ENCODE peak calls at places on chromosomes 12 and 14, in seven cellular contexts. One of them, this sample, is unnamed.

GRCh38 chr14:72948481-72949138 is 22.3 kb downstream of the DCAF4 start:
- DNase-seq in left ventricle myocardium inferior: peak; percentile 59
- DNase-seq in Panc1: peak; percentile 35
- DNase-seq in cardiac muscle cell: peak; percentile 75
- DNase-seq in tibial nerve: peak; percentile 69
- DNase-seq in mammary epithelial cell: peak; percentile 41
- DNase-seq in CD8-positive, alpha-beta memory T cell: peak; percentile 37
- DNase-seq in this sample: peak; percentile 63

GRCh38 chr12:27965966-27966365 is 6.6 kb downstream of the PTHLH start:
- DNase-seq in tibial nerve: no peak
- DNase-seq in CD8-positive, alpha-beta memory T cell: no peak
- DNase-seq in mammary epithelial cell: no peak
- DNase-seq in Panc1: no peak
- DNase-seq in cardiac muscle cell: no peak
- DNase-seq in left ventricle myocardium inferior: no peak
- DNase-seq in this sample: peak; percentile 33

GRCh38 chr14:49505026-49505766 is 81.0 kb downstream of the RPS29 start:
- DNase-seq in mammary epithelial cell: peak; percentile 85
- DNase-seq in CD8-positive, alpha-beta memory T cell: no peak
- DNase-seq in tibial nerve: no peak
- DNase-seq in Panc1: no peak
- DNase-seq in cardiac muscle cell: no peak
- DNase-seq in left ventricle myocardium inferior: no peak
- DNase-seq in this sample: no peak

GRCh38 chr12:118376089-118377004 is at the start of gene SUDS3:
- DNase-seq in Panc1: peak; percentile 83
- DNase-seq in left ventricle myocardium inferior: peak; percentile 93
- DNase-seq in cardiac muscle cell: peak; percentile 83
- DNase-seq in tibial nerve: peak; percentile 94
- DNase-seq in mammary epithelial cell: peak; percentile 64
- DNase-seq in CD8-positive, alpha-beta memory T cell: peak; percentile 95
- DNase-seq in this sample: peak; percentile 78

GRCh38 chr12:121048442-121048841 is 9.4 kb upstream of the OASL start:
- DNase-seq in left ventricle myocardium inferior: no peak
- DNase-seq in mammary epithelial cell: no peak
- DNase-seq in tibial nerve: no peak
- DNase-seq in CD8-positive, alpha-beta memory T cell: no peak
- DNase-seq in cardiac muscle cell: no peak
- DNase-seq in Panc1: no peak
- DNase-seq in this sample: no peak

GRCh38 chr14:106657460-106657859 is 1131.1 kb downstream of the TMEM121 start:
- DNase-seq in cardiac muscle cell: no peak
- DNase-seq in CD8-positive, alpha-beta memory T cell: peak; percentile 45
- DNase-seq in Panc1: no peak
- DNase-seq in tibial nerve: no peak
- DNase-seq in mammary epithelial cell: no peak
- DNase-seq in left ventricle myocardium inferior: no peak
- DNase-seq in this sample: no peak

GRCh38 chr12:3193755-3194154 is 116.6 kb downstream of the TSPAN9 start:
- DNase-seq in cardiac muscle cell: no peak
- DNase-seq in left ventricle myocardium inferior: no peak
- DNase-seq in CD8-positive, alpha-beta memory T cell: no peak
- DNase-seq in mammary epithelial cell: no peak
- DNase-seq in Panc1: no peak
- DNase-seq in tibial nerve: no peak
- DNase-seq in this sample: no peak

GRCh38 chr12:117874842-117875434 is 93.9 kb downstream of the KSR2 start:
- DNase-seq in tibial nerve: peak; percentile 34
- DNase-seq in left ventricle myocardium inferior: peak; percentile 63
- DNase-seq in CD8-positive, alpha-beta memory T cell: peak; percentile 36
- DNase-seq in mammary epithelial cell: peak; percentile 32
- DNase-seq in cardiac muscle cell: peak; percentile 66
- DNase-seq in Panc1: no peak
- DNase-seq in this sample: peak; percentile 60

GRCh38 chr12:79422060-79422812 is 268.5 kb downstream of the PAWR start:
- DNase-seq in left ventricle myocardium inferior: no peak
- DNase-seq in Panc1: no peak
- DNase-seq in cardiac muscle cell: no peak
- DNase-seq in tibial nerve: no peak
- DNase-seq in CD8-positive, alpha-beta memory T cell: no peak
- DNase-seq in mammary epithelial cell: no peak
- DNase-seq in this sample: no peak

GRCh38 chr14:104931771-104932675 is 7.3 kb downstream of the PLD4 start:
- DNase-seq in CD8-positive, alpha-beta memory T cell: no peak
- DNase-seq in tibial nerve: peak; percentile 11
- DNase-seq in cardiac muscle cell: peak; percentile 6
- DNase-seq in mammary epithelial cell: no peak
- DNase-seq in left ventricle myocardium inferior: peak; percentile 15
- DNase-seq in Panc1: no peak
- DNase-seq in this sample: no peak

GRCh38 chr12:21627924-21628323 is 23.3 kb upstream of the GYS2 start:
- DNase-seq in CD8-positive, alpha-beta memory T cell: no peak
- DNase-seq in tibial nerve: no peak
- DNase-seq in left ventricle myocardium inferior: peak; percentile 17
- DNase-seq in Panc1: no peak
- DNase-seq in cardiac muscle cell: no peak
- DNase-seq in mammary epithelial cell: no peak
- DNase-seq in this sample: no peak

GRCh38 chr12:33427071-33427470 is 12.5 kb downstream of the SYT10 start:
- DNase-seq in left ventricle myocardium inferior: no peak
- DNase-seq in CD8-positive, alpha-beta memory T cell: no peak
- DNase-seq in Panc1: peak; percentile 10
- DNase-seq in tibial nerve: no peak
- DNase-seq in mammary epithelial cell: peak; percentile 45
- DNase-seq in cardiac muscle cell: no peak
- DNase-seq in this sample: no peak

GRCh38 chr14:31388687-31389413 is 31.5 kb downstream of the HEATR5A start:
- DNase-seq in CD8-positive, alpha-beta memory T cell: no peak
- DNase-seq in mammary epithelial cell: no peak
- DNase-seq in Panc1: no peak
- DNase-seq in left ventricle myocardium inferior: no peak
- DNase-seq in tibial nerve: no peak
- DNase-seq in cardiac muscle cell: peak; percentile 90
- DNase-seq in this sample: peak; percentile 12

GRCh38 chr14:95725685-95726336 is 11.9 kb upstream of the TCL1A start:
- DNase-seq in mammary epithelial cell: no peak
- DNase-seq in left ventricle myocardium inferior: no peak
- DNase-seq in cardiac muscle cell: no peak
- DNase-seq in tibial nerve: no peak
- DNase-seq in Panc1: no peak
- DNase-seq in CD8-positive, alpha-beta memory T cell: no peak
- DNase-seq in this sample: no peak

GRCh38 chr12:115597157-115597712 is 680.3 kb downstream of the MED13L start:
- DNase-seq in tibial nerve: no peak
- DNase-seq in left ventricle myocardium inferior: no peak
- DNase-seq in cardiac muscle cell: peak; percentile 45
- DNase-seq in CD8-positive, alpha-beta memory T cell: no peak
- DNase-seq in Panc1: no peak
- DNase-seq in mammary epithelial cell: peak; percentile 75
- DNase-seq in this sample: peak; percentile 61

GRCh38 chr12:92242917-92243316 is 97.3 kb upstream of the BTG1 start:
- DNase-seq in left ventricle myocardium inferior: no peak
- DNase-seq in CD8-positive, alpha-beta memory T cell: no peak
- DNase-seq in mammary epithelial cell: no peak
- DNase-seq in tibial nerve: no peak
- DNase-seq in cardiac muscle cell: peak; percentile 82
- DNase-seq in Panc1: no peak
- DNase-seq in this sample: peak; percentile 74

GRCh38 chr14:89349196-89350008 is 67.6 kb downstream of the FOXN3 start:
- DNase-seq in mammary epithelial cell: no peak
- DNase-seq in left ventricle myocardium inferior: no peak
- DNase-seq in CD8-positive, alpha-beta memory T cell: peak; percentile 13
- DNase-seq in Panc1: no peak
- DNase-seq in cardiac muscle cell: no peak
- DNase-seq in tibial nerve: no peak
- DNase-seq in this sample: peak; percentile 76

GRCh38 chr14:92513204-92513965 is at the start of gene RIN3:
- DNase-seq in CD8-positive, alpha-beta memory T cell: peak; percentile 49
- DNase-seq in Panc1: no peak
- DNase-seq in left ventricle myocardium inferior: peak; percentile 58
- DNase-seq in cardiac muscle cell: peak; percentile 76
- DNase-seq in tibial nerve: no peak
- DNase-seq in mammary epithelial cell: peak; percentile 46
- DNase-seq in this sample: peak; percentile 82

GRCh38 chr12:114167431-114167830 is 201.3 kb upstream of the RBM19 start:
- DNase-seq in CD8-positive, alpha-beta memory T cell: no peak
- DNase-seq in tibial nerve: no peak
- DNase-seq in mammary epithelial cell: no peak
- DNase-seq in Panc1: no peak
- DNase-seq in left ventricle myocardium inferior: no peak
- DNase-seq in cardiac muscle cell: peak; percentile 34
- DNase-seq in this sample: no peak

GRCh38 chr12:5902736-5903135 is 42.3 kb downstream of the ANO2 start:
- DNase-seq in CD8-positive, alpha-beta memory T cell: no peak
- DNase-seq in cardiac muscle cell: no peak
- DNase-seq in left ventricle myocardium inferior: no peak
- DNase-seq in mammary epithelial cell: no peak
- DNase-seq in tibial nerve: no peak
- DNase-seq in Panc1: no peak
- DNase-seq in this sample: no peak

GRCh38 chr12:56080556-56081138 is 682 bp downstream of the ERBB3 start:
- DNase-seq in cardiac muscle cell: no peak
- DNase-seq in left ventricle myocardium inferior: no peak
- DNase-seq in tibial nerve: no peak
- DNase-seq in CD8-positive, alpha-beta memory T cell: no peak
- DNase-seq in mammary epithelial cell: no peak
- DNase-seq in Panc1: no peak
- DNase-seq in this sample: no peak
- H3K27ac ChIP-seq in cardiac muscle cell: peak overlapping the region; percentile 63
- H3K27ac ChIP-seq in left ventricle myocardium inferior: peak overlapping the region; percentile 40
- H3K27ac ChIP-seq in tibial nerve: peak overlapping the region; percentile 43
- H3K27ac ChIP-seq in CD8-positive, alpha-beta memory T cell: no peak overlapping the region
- H3K27ac ChIP-seq in mammary epithelial cell: peak overlapping the region; percentile 6
- H3K27ac ChIP-seq in Panc1: no peak overlapping the region
- H3K27ac ChIP-seq in this sample: no peak overlapping the region

GRCh38 chr12:124853781-124854636 is 9.7 kb downstream of the SCARB1 start:
- DNase-seq in cardiac muscle cell: no peak
- DNase-seq in mammary epithelial cell: no peak
- DNase-seq in left ventricle myocardium inferior: no peak
- DNase-seq in Panc1: no peak
- DNase-seq in CD8-positive, alpha-beta memory T cell: no peak
- DNase-seq in tibial nerve: no peak
- DNase-seq in this sample: no peak

GRCh38 chr12:124851344-124851743 is 12.3 kb downstream of the SCARB1 start:
- DNase-seq in CD8-positive, alpha-beta memory T cell: no peak
- DNase-seq in left ventricle myocardium inferior: no peak
- DNase-seq in Panc1: no peak
- DNase-seq in cardiac muscle cell: no peak
- DNase-seq in mammary epithelial cell: no peak
- DNase-seq in tibial nerve: no peak
- DNase-seq in this sample: no peak

GRCh38 chr12:124852329-124852831 is 11.3 kb downstream of the SCARB1 start:
- DNase-seq in left ventricle myocardium inferior: peak; percentile 54
- DNase-seq in mammary epithelial cell: no peak
- DNase-seq in CD8-positive, alpha-beta memory T cell: no peak
- DNase-seq in tibial nerve: no peak
- DNase-seq in cardiac muscle cell: peak; percentile 61
- DNase-seq in Panc1: no peak
- DNase-seq in this sample: peak; percentile 55

GRCh38 chr12:124854637-124855184 is 9.0 kb downstream of the SCARB1 start:
- DNase-seq in cardiac muscle cell: no peak
- DNase-seq in left ventricle myocardium inferior: no peak
- DNase-seq in CD8-positive, alpha-beta memory T cell: no peak
- DNase-seq in tibial nerve: no peak
- DNase-seq in mammary epithelial cell: no peak
- DNase-seq in Panc1: no peak
- DNase-seq in this sample: no peak

DNA sequence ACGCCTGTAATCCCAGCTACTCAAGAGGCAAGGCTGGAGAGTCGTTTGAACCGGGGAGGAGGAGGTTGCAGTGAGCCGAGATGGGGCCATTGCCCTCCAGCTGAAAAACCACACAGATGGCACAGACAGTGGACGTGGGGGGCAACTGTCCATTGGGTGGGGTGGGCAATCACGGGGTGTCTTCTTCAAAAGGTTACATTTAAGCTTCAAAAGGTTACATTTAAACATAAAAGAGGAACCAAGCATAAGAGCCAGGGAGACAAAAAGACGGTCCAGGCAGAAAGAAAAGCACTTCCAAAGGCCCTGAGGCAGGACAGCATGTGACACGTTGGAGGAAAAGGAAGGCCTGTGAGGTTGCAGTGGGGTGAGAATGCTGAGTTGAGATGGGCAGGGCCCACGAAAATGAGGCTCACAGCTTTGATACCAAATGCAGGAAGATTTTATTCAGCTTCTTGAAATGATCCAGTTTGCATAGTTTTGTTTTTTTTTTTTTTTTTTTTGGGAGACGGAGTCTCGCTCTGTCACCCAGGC is 10.7 kb downstream of the SCARB1 start:
- DNase-seq in CD8-positive, alpha-beta memory T cell: no peak
- DNase-seq in cardiac muscle cell: no peak
- DNase-seq in mammary epithelial cell: no peak
- DNase-seq in left ventricle myocardium inferior: no peak
- DNase-seq in Panc1: no peak
- DNase-seq in tibial nerve: no peak
- DNase-seq in this sample: no peak
- H3K27ac ChIP-seq in CD8-positive, alpha-beta memory T cell: no peak overlapping the region
- H3K27ac ChIP-seq in cardiac muscle cell: peak overlapping the region; percentile 43
- H3K27ac ChIP-seq in mammary epithelial cell: no peak overlapping the region
- H3K27ac ChIP-seq in left ventricle myocardium inferior: peak overlapping the region; percentile 55
- H3K27ac ChIP-seq in Panc1: no peak overlapping the region
- H3K27ac ChIP-seq in tibial nerve: no peak overlapping the region
- H3K27ac ChIP-seq in this sample: no peak overlapping the region

DNA sequence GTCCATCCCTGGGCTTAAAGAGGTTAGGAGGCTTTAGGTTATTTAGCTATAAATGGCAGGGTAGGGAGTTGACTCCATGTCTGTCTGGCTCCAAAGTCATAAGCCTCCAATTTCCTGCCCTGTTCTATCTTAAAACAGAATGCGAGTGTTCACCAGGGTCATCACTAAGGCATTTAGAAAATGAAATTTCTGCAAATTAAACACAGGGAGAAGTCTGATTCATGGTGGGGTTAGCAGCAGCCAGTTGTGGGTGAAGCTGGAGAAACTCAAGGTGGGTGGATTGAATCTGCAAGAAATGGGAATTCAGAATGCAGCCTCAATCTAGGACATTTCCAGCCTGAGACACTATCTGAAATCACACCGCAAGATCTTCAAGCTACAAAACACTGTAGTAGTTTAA is 13.0 kb upstream of the C12orf75 start:
- DNase-seq in CD8-positive, alpha-beta memory T cell: no peak
- DNase-seq in Panc1: no peak
- DNase-seq in cardiac muscle cell: no peak
- DNase-seq in mammary epithelial cell: peak; percentile 32
- DNase-seq in tibial nerve: no peak
- DNase-seq in left ventricle myocardium inferior: no peak
- DNase-seq in this sample: no peak
- H3K27ac ChIP-seq in CD8-positive, alpha-beta memory T cell: no peak overlapping the region
- H3K27ac ChIP-seq in Panc1: no peak overlapping the region
- H3K27ac ChIP-seq in cardiac muscle cell: no peak overlapping the region
- H3K27ac ChIP-seq in mammary epithelial cell: no peak overlapping the region
- H3K27ac ChIP-seq in tibial nerve: no peak overlapping the region
- H3K27ac ChIP-seq in left ventricle myocardium inferior: no peak overlapping the region
- H3K27ac ChIP-seq in this sample: peak overlapping the region; percentile 96

DNA sequence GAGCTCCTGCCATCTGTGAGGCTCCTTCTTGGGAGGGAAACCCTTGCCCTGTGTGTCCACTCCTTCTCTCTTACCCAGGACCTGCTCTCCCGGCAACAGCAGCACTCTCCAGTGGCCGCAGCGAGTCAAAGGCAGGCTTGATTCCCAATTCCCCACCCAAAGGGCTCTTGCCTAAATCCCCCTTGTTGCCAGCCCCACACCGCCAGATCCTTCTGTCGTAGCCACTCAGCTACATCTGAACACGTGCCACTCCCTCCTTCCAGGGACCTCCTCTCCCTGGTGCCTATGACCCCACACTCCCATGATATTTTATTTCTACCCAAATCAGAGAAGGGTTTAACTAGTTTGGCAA is 14.2 kb upstream of the SELPLG start:
- DNase-seq in cardiac muscle cell: no peak
- DNase-seq in left ventricle myocardium inferior: no peak
- DNase-seq in tibial nerve: no peak
- DNase-seq in Panc1: no peak
- DNase-seq in mammary epithelial cell: no peak
- DNase-seq in CD8-positive, alpha-beta memory T cell: no peak
- DNase-seq in this sample: no peak
- H3K27ac ChIP-seq in cardiac muscle cell: no peak overlapping the region
- H3K27ac ChIP-seq in left ventricle myocardium inferior: peak overlapping the region; percentile 55
- H3K27ac ChIP-seq in tibial nerve: no peak overlapping the region
- H3K27ac ChIP-seq in Panc1: no peak overlapping the region
- H3K27ac ChIP-seq in mammary epithelial cell: no peak overlapping the region
- H3K27ac ChIP-seq in CD8-positive, alpha-beta memory T cell: no peak overlapping the region
- H3K27ac ChIP-seq in this sample: no peak overlapping the region

This sample was measured in mesenchymal stem cell.